ENCODE peak calls at places on chromosomes 7 and 10, in seven cellular contexts. V is heart right ventricle, S is body of pancreas, R is heart left ventricle, G is GM06990, H is spleen, L is OCI-LY7. Q is an unnamed sample.

GRCh38 chr7:55514546-55515265 is 57.6 kb downstream of the VOPP1 start:
- DNase-seq in V (no peak), S (no peak), R (no peak), G (no peak), H (no peak), L (no peak), Q (no peak)

GRCh38 chr10:33418309-33418708 is 83.8 kb upstream of the NRP1 start:
- DNase-seq in V (no peak), S (no peak), R (no peak), G (no peak), H (no peak), L (no peak), Q (no peak)

GRCh38 chr10:65719790-65720189 is 1206.0 kb upstream of the LRRTM3 start:
- DNase-seq in V (no peak), S (no peak), R (no peak), G (no peak), H (no peak), L (no peak), Q (no peak)

GRCh38 chr10:30979956-30980355 is 51.7 kb downstream of the ZNF438 start:
- DNase-seq in V (no peak), S (no peak), R (no peak), G (no peak), H (no peak), L (no peak), Q (no peak)

GRCh38 chr10:114905450-114905849 is 32.5 kb upstream of the TRUB1 start:
- DNase-seq in V (no peak), S (no peak), R (no peak), G (no peak), H (no peak), L (no peak), Q (no peak)

GRCh38 chr10:32207544-32207943 is 139.4 kb downstream of the EPC1 start:
- DNase-seq in V (peak), S (peak), R (peak), G (no peak), H (no peak), L (peak), Q (peak)

GRCh38 chr10:124416733-124417132 is 2.0 kb downstream of the OAT start:
- DNase-seq in V (no peak), S (no peak), R (no peak), G (no peak), H (no peak), L (no peak), Q (no peak)

GRCh38 chr10:8438603-8439002 is 384.1 kb downstream of the GATA3 start:
- DNase-seq in V (no peak), S (no peak), R (no peak), G (peak), H (no peak), L (no peak), Q (no peak)

GRCh38 chr7:143435266-143435665 is 8.0 kb upstream of the TAS2R60 start:
- DNase-seq in V (no peak), S (no peak), R (no peak), G (no peak), H (no peak), L (no peak), Q (no peak)

GRCh38 chr10:101014966-101015581 is 15.5 kb downstream of the LZTS2 start:
- DNase-seq in V (no peak), S (peak), R (no peak), G (no peak), H (no peak), L (no peak), Q (no peak)

GRCh38 chr7:114151777-114152176 is 233.0 kb upstream of the PPP1R3A start:
- DNase-seq in V (no peak), S (no peak), R (no peak), G (no peak), H (no peak), L (no peak), Q (no peak)

GRCh38 chr7:99380823-99381663 is 6.5 kb downstream of the ARPC1B start:
- DNase-seq in V (no peak), S (peak), R (no peak), G (peak), H (peak), L (peak), Q (peak)

GRCh38 chr7:139960158-139960557 is 102.6 kb downstream of the PARP12 start:
- DNase-seq in V (no peak), S (no peak), R (no peak), G (no peak), H (no peak), L (no peak), Q (no peak)

GRCh38 chr7:47803846-47804245 is 144.4 kb downstream of the PKD1L1 start:
- DNase-seq in V (no peak), S (no peak), R (no peak), G (no peak), H (no peak), L (no peak), Q (no peak)

GRCh38 chr10:30818854-30819253 is 189.3 kb upstream of the LYZL2 start:
- DNase-seq in V (peak), S (no peak), R (no peak), G (no peak), H (peak), L (no peak), Q (no peak)

DNA sequence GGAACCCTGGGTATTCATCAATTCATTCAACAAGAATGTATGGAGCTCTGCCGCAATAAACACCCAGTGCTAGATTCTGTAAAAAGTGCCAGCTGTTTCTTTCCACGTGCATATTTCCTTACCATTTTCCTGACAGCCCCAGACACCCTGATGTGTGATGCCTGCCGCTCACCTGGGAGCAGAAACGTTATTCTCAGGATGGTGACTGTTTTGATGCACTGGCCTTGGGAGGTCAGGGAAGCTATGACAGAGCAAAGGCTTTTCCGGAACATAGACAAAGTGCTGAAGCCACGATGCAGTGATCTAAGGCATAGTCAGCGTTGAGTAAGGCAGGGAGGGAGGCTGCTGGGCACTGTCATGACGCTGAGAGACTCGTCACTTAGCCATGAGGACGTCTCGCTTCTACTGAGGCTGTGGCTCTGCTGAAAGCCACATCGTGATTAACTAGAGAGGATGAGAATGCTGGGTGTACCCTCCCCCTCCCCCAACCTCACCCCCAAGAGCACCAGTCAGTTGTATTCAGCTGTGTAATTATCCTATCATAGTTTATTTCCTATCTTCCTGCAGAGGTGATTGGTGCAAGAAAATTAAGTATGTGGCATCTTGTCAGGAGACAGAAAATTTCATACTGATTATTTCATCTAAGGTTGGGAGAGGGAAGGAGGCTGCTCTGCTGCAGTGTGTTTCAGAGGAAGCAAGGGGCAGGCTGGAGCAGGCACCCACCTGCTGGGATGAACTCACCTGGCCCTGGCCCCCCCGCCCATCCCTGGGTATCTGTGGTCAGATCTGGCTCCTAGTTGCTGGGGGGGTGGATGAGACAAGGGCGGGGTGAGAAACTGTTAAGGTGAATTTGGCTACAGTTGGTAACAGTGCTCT is 48.8 kb upstream of the SMNDC1 start:
- DNase-seq in V (no peak), S (no peak), R (no peak), G (no peak), H (no peak), L (peak), Q (no peak)
- TF ChIP-seq CTCF in V (no peak), S (no peak), R (no peak), G (no peak), H (no peak), L (no peak), Q (no peak)

GRCh38 chr7:25884265-25884664 is 267.7 kb upstream of the NFE2L3 start:
- DNase-seq in V (no peak), S (no peak), R (no peak), G (no peak), H (no peak), L (no peak), Q (no peak)
- H3K4me3 ChIP-seq in V (no peak), S (no peak), R (no peak), G (no peak), H (no peak), L (no peak), Q (no peak)

DNA sequence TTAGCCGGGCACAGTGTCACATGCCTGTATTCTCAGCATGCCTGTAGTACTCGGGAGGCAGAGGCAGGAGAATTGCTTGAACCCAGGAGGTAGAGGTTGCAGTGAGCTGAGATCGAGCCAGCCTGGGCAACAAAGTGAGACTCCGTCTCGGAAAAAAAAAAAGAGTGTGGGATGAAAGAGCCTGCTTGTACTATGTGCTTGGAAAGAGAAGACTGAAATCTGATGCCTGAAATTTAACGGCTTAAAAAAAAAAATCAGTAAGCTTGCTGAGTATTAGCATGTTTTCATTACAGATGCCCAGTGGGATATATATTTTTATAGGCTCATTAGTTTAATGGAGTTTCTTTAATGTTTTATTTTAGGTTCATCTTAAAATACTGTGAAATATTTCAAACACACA is 4.2 kb downstream of the NT5C2 start:
- DNase-seq in V (no peak), S (no peak), R (no peak), G (no peak), H (no peak), L (no peak), Q (no peak)
- TF ChIP-seq CTCF in V (no peak), S (no peak), R (no peak), G (no peak), H (no peak), L (no peak), Q (no peak)

GRCh38 chr10:6743291-6743849 is 163.3 kb upstream of the PRKCQ start:
- DNase-seq in V (no peak), S (no peak), R (no peak), G (no peak), H (no peak), L (no peak), Q (no peak)

GRCh38 chr10:6739530-6740174 is 159.6 kb upstream of the PRKCQ start:
- DNase-seq in V (no peak), S (no peak), R (no peak), G (no peak), H (no peak), L (no peak), Q (no peak)

GRCh38 chr10:6737758-6738463 is 157.8 kb upstream of the PRKCQ start:
- DNase-seq in V (no peak), S (no peak), R (no peak), G (no peak), H (no peak), L (no peak), Q (no peak)

GRCh38 chr10:6738464-6738824 is 158.4 kb upstream of the PRKCQ start:
- DNase-seq in V (no peak), S (no peak), R (no peak), G (no peak), H (no peak), L (no peak), Q (no peak)

DNA sequence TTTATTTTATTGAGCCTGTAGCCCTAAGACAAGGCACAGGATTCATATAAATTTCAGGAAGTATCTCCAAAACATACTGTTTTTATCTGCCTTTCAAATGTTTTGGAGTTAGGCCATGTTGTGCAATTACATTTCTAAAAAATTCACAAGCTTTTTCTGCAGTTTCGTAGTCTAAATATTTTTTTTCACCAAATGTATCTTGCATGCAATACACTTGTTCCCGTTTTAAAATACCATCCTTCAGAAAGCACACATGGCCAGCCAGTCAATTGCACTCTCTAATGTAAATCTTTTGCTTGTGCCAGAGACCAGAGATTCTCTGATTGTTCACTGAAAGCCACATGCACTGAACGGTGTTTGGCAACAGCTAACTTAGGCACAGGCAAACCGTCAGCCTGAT is 161.5 kb upstream of the PRKCQ start:
- DNase-seq in V (no peak), S (no peak), R (no peak), G (no peak), H (no peak), L (no peak), Q (no peak)
- H3K4me3 ChIP-seq in V (no peak), S (no peak), R (no peak), G (no peak), H (no peak), L (no peak), Q (no peak)

GRCh38 chr7:38908759-38909335 is at the start of gene VPS41:
- DNase-seq in V (peak), S (peak), R (peak), G (peak), H (peak), L (peak), Q (peak)

GRCh38 chr7:38907066-38907465 is 1.9 kb downstream of the VPS41 start:
- DNase-seq in V (no peak), S (no peak), R (no peak), G (no peak), H (no peak), L (no peak), Q (no peak)

GRCh38 chr7:38905026-38905759 is 3.8 kb downstream of the VPS41 start:
- DNase-seq in V (no peak), S (no peak), R (no peak), G (peak), H (no peak), L (no peak), Q (no peak)

GRCh38 chr7:38909870-38910269 is 879 bp upstream of the VPS41 start:
- DNase-seq in V (no peak), S (no peak), R (no peak), G (no peak), H (no peak), L (no peak), Q (no peak)
- TF ChIP-seq CTCF in V (no peak), S (no peak), R (no peak), G (no peak), H (no peak), L (peak), Q (no peak)

GRCh38 chr7:135761751-135762488 is 13.3 kb upstream of the FAM180A start:
- DNase-seq in V (no peak), S (no peak), R (no peak), G (no peak), H (no peak), L (no peak), Q (no peak)
- H3K4me3 ChIP-seq in V (no peak), S (no peak), R (no peak), G (no peak), H (no peak), L (no peak), Q (no peak)

DNA sequence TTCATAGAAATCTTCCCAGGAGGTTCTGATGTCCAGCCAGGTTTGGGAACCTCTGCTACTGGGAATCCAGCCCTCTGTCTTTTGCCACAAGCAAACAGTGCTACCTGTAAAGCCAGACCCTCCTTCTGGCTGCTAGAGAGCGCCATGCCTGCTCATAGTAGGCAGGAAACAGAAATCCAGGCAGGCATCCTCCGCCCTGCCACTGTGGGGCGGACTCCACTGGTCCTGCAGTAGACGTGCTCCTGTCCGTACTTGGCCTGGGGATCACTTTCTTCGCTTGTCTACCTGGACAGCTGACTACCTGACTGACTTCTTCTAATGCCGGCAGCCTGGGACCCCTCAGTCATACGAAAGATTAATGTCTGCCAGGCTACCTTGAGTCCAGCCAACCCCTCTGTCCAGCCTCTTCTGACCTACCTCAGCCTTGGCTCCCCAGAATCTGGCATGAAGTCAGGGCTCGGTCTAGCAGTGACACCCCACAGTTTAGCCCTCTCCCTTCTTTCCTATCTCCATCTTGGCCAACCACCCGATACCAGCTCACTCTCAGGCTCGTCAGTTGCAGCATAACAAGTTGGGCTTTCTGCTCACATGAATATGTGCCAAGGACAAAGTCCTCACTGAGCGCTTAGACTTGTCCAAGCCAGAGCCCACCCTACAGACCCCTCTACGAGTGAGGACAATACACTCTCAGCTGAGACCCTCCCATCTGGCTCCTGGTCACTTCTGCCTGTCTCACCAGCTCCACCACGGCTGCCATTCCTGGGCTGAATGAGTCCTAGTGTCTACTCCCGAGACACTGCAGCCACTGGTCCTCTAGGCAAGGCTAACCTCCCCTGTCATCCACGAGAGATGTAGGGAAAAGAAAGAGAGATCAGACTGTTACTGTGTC is 43.9 kb upstream of the OPALIN start:
- DNase-seq in V (no peak), S (no peak), R (no peak), G (no peak), H (no peak), L (no peak), Q (no peak)
- TF ChIP-seq CTCF in V (no peak), S (no peak), R (no peak), G (no peak), H (no peak), L (no peak), Q (no peak)

GRCh38 chr10:116429288-116429977 is 1.8 kb downstream of the PNLIPRP3 start:
- DNase-seq in V (no peak), S (no peak), R (no peak), G (no peak), H (no peak), L (no peak), Q (no peak)
- H3K4me3 ChIP-seq in V (no peak), S (no peak), R (no peak), G (no peak), H (no peak), L (no peak), Q (no peak)

GRCh38 chr7:30177186-30177585 is 42.4 kb downstream of the MTURN start:
- DNase-seq in V (no peak), S (no peak), R (no peak), G (no peak), H (no peak), L (no peak), Q (no peak)
- TF ChIP-seq CTCF in V (no peak), S (no peak), R (no peak), G (no peak), H (no peak), L (no peak), Q (no peak)

DNA sequence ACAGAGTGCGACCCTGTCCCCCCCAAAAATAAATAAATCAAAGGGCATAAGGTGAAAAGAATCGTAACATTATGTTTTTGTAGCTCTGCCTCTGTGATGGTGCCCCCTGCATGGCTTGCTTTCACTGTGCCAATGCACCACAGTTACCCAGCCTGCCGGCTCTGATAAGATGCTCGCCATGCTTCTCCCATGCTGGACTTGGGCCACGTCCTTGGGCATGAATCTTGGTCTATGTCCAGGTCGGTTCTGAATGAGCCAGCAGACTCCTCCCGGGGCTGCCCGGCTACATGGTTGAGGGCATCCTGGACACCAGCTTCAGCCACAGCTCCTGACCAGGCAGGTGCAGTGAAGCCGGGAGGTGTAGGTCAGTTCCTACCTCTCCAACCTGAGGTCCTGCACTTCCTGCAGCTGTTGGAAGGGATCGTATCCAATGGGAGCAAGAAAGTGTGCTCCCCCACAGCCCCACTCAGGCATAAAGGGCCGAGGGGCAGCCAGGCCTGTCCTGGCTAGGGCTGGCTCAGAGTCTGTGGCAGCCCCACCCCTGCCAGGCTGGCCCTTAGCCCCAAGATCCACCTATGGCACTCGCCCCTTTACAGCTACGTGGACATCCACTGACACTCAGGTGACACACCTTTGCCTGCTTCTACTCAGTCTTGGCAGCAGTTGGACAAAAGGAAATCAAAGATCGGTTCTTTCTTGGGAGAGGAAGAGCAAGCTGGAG is 34.1 kb downstream of the CHST3 start:
- DNase-seq in V (peak), S (peak), R (peak), G (no peak), H (peak), L (no peak), Q (no peak)
- H3K4me3 ChIP-seq in V (no peak), S (no peak), R (no peak), G (no peak), H (no peak), L (no peak), Q (no peak)

Q was measured in CD8-positive, alpha-beta T cell.